ENCODE peak calls at places on chromosome 1, in ten cellular contexts. One of them, this sample, is unnamed.

GRCh38 chr1:229585338-229585737 is 26.8 kb upstream of the ABCB10 start:
- DNase-seq in Calu3: no peak
- DNase-seq in breast epithelium: no peak
- DNase-seq in A549: no peak
- DNase-seq in mesothelial cell of epicardium: no peak
- DNase-seq in fibroblast of pulmonary artery: peak
- DNase-seq in astrocyte of the cerebellum: no peak
- DNase-seq in lung: no peak
- DNase-seq in heart left ventricle: no peak
- DNase-seq in stomach: no peak
- DNase-seq in this sample: no peak

GRCh38 chr1:7551442-7551841 is 219.7 kb upstream of the VAMP3 start:
- DNase-seq in Calu3: no peak
- DNase-seq in breast epithelium: no peak
- DNase-seq in A549: no peak
- DNase-seq in mesothelial cell of epicardium: no peak
- DNase-seq in fibroblast of pulmonary artery: no peak
- DNase-seq in astrocyte of the cerebellum: no peak
- DNase-seq in lung: no peak
- DNase-seq in heart left ventricle: peak
- DNase-seq in stomach: no peak
- DNase-seq in this sample: no peak

GRCh38 chr1:909861-910310 is 13.8 kb upstream of the SAMD11 start:
- DNase-seq in Calu3: no peak
- DNase-seq in breast epithelium: no peak
- DNase-seq in A549: no peak
- DNase-seq in mesothelial cell of epicardium: no peak
- DNase-seq in fibroblast of pulmonary artery: no peak
- DNase-seq in astrocyte of the cerebellum: no peak
- DNase-seq in lung: no peak
- DNase-seq in heart left ventricle: peak
- DNase-seq in stomach: no peak
- DNase-seq in this sample: peak

GRCh38 chr1:200306954-200307754 is 102.7 kb downstream of the ZNF281 start:
- DNase-seq in Calu3: peak
- DNase-seq in breast epithelium: no peak
- DNase-seq in A549: peak
- DNase-seq in mesothelial cell of epicardium: no peak
- DNase-seq in fibroblast of pulmonary artery: peak
- DNase-seq in astrocyte of the cerebellum: no peak
- DNase-seq in lung: no peak
- DNase-seq in heart left ventricle: no peak
- DNase-seq in stomach: no peak
- DNase-seq in this sample: no peak

GRCh38 chr1:21532992-21533534 is 23.8 kb downstream of the ALPL start:
- DNase-seq in Calu3: no peak
- DNase-seq in breast epithelium: no peak
- DNase-seq in A549: no peak
- DNase-seq in mesothelial cell of epicardium: no peak
- DNase-seq in fibroblast of pulmonary artery: no peak
- DNase-seq in astrocyte of the cerebellum: no peak
- DNase-seq in lung: no peak
- DNase-seq in heart left ventricle: no peak
- DNase-seq in stomach: no peak
- DNase-seq in this sample: no peak

GRCh38 chr1:150066838-150067183 is 765 bp upstream of the VPS45 start:
- DNase-seq in Calu3: peak
- DNase-seq in breast epithelium: peak
- DNase-seq in A549: peak
- DNase-seq in mesothelial cell of epicardium: peak
- DNase-seq in fibroblast of pulmonary artery: no peak
- DNase-seq in astrocyte of the cerebellum: no peak
- DNase-seq in lung: peak
- DNase-seq in heart left ventricle: peak
- DNase-seq in stomach: peak
- DNase-seq in this sample: no peak

GRCh38 chr1:239810071-239810481 is 281.6 kb upstream of the FMN2 start:
- DNase-seq in Calu3: no peak
- DNase-seq in breast epithelium: peak
- DNase-seq in A549: no peak
- DNase-seq in mesothelial cell of epicardium: no peak
- DNase-seq in fibroblast of pulmonary artery: no peak
- DNase-seq in astrocyte of the cerebellum: peak
- DNase-seq in lung: no peak
- DNase-seq in heart left ventricle: no peak
- DNase-seq in stomach: no peak
- DNase-seq in this sample: no peak

GRCh38 chr1:61254629-61255323 is 172.4 kb downstream of the NFIA start:
- DNase-seq in Calu3: no peak
- DNase-seq in breast epithelium: no peak
- DNase-seq in A549: no peak
- DNase-seq in mesothelial cell of epicardium: no peak
- DNase-seq in fibroblast of pulmonary artery: peak
- DNase-seq in astrocyte of the cerebellum: peak
- DNase-seq in lung: no peak
- DNase-seq in heart left ventricle: no peak
- DNase-seq in stomach: no peak
- DNase-seq in this sample: peak

GRCh38 chr1:227917081-227917950 is 30.4 kb downstream of the WNT9A start:
- DNase-seq in Calu3: no peak
- DNase-seq in breast epithelium: no peak
- DNase-seq in A549: no peak
- DNase-seq in mesothelial cell of epicardium: no peak
- DNase-seq in fibroblast of pulmonary artery: no peak
- DNase-seq in astrocyte of the cerebellum: no peak
- DNase-seq in lung: no peak
- DNase-seq in heart left ventricle: peak
- DNase-seq in stomach: no peak
- DNase-seq in this sample: no peak

GRCh38 chr1:106727171-106727570 is 329.3 kb upstream of the PRMT6 start:
- DNase-seq in Calu3: no peak
- DNase-seq in breast epithelium: no peak
- DNase-seq in A549: no peak
- DNase-seq in mesothelial cell of epicardium: no peak
- DNase-seq in fibroblast of pulmonary artery: no peak
- DNase-seq in astrocyte of the cerebellum: no peak
- DNase-seq in lung: no peak
- DNase-seq in heart left ventricle: no peak
- DNase-seq in stomach: no peak
- DNase-seq in this sample: no peak

GRCh38 chr1:186155594-186155993 is 219.5 kb downstream of the TPR start:
- DNase-seq in Calu3: peak
- DNase-seq in breast epithelium: no peak
- DNase-seq in A549: peak
- DNase-seq in mesothelial cell of epicardium: no peak
- DNase-seq in fibroblast of pulmonary artery: peak
- DNase-seq in astrocyte of the cerebellum: peak
- DNase-seq in lung: no peak
- DNase-seq in heart left ventricle: no peak
- DNase-seq in stomach: no peak
- DNase-seq in this sample: no peak

GRCh38 chr1:89260575-89261275 is 11.9 kb downstream of the GBP5 start:
- DNase-seq in Calu3: no peak
- DNase-seq in breast epithelium: no peak
- DNase-seq in A549: no peak
- DNase-seq in mesothelial cell of epicardium: no peak
- DNase-seq in fibroblast of pulmonary artery: peak
- DNase-seq in astrocyte of the cerebellum: no peak
- DNase-seq in lung: no peak
- DNase-seq in heart left ventricle: no peak
- DNase-seq in stomach: no peak
- DNase-seq in this sample: no peak

GRCh38 chr1:8815582-8816285 is 1.7 kb downstream of the RERE start:
- DNase-seq in Calu3: no peak
- DNase-seq in breast epithelium: no peak
- DNase-seq in A549: no peak
- DNase-seq in mesothelial cell of epicardium: no peak
- DNase-seq in fibroblast of pulmonary artery: peak
- DNase-seq in astrocyte of the cerebellum: no peak
- DNase-seq in lung: no peak
- DNase-seq in heart left ventricle: no peak
- DNase-seq in stomach: peak
- DNase-seq in this sample: no peak

GRCh38 chr1:245979589-245979988 is 527.5 kb downstream of the SMYD3 start:
- DNase-seq in Calu3: no peak
- DNase-seq in breast epithelium: no peak
- DNase-seq in A549: no peak
- DNase-seq in mesothelial cell of epicardium: no peak
- DNase-seq in fibroblast of pulmonary artery: no peak
- DNase-seq in astrocyte of the cerebellum: no peak
- DNase-seq in lung: no peak
- DNase-seq in heart left ventricle: no peak
- DNase-seq in stomach: no peak
- DNase-seq in this sample: no peak

GRCh38 chr1:220316291-220316690 is 44.0 kb upstream of the RAB3GAP2 start:
- DNase-seq in Calu3: no peak
- DNase-seq in breast epithelium: no peak
- DNase-seq in A549: no peak
- DNase-seq in mesothelial cell of epicardium: no peak
- DNase-seq in fibroblast of pulmonary artery: no peak
- DNase-seq in astrocyte of the cerebellum: no peak
- DNase-seq in lung: no peak
- DNase-seq in heart left ventricle: no peak
- DNase-seq in stomach: no peak
- DNase-seq in this sample: no peak

GRCh38 chr1:240956020-240956419 is 344.1 kb upstream of the GREM2 start:
- DNase-seq in Calu3: no peak
- DNase-seq in breast epithelium: no peak
- DNase-seq in A549: no peak
- DNase-seq in mesothelial cell of epicardium: no peak
- DNase-seq in fibroblast of pulmonary artery: no peak
- DNase-seq in astrocyte of the cerebellum: no peak
- DNase-seq in lung: no peak
- DNase-seq in heart left ventricle: no peak
- DNase-seq in stomach: no peak
- DNase-seq in this sample: no peak
- TF ChIP-seq CTCF in Calu3: no peak
- TF ChIP-seq CTCF in breast epithelium: no peak
- TF ChIP-seq CTCF in A549: no peak
- TF ChIP-seq CTCF in mesothelial cell of epicardium: no peak
- TF ChIP-seq CTCF in fibroblast of pulmonary artery: no peak
- TF ChIP-seq CTCF in astrocyte of the cerebellum: no peak
- TF ChIP-seq CTCF in lung: no peak
- TF ChIP-seq CTCF in heart left ventricle: no peak
- TF ChIP-seq CTCF in stomach: no peak
- TF ChIP-seq CTCF in this sample: no peak

DNA sequence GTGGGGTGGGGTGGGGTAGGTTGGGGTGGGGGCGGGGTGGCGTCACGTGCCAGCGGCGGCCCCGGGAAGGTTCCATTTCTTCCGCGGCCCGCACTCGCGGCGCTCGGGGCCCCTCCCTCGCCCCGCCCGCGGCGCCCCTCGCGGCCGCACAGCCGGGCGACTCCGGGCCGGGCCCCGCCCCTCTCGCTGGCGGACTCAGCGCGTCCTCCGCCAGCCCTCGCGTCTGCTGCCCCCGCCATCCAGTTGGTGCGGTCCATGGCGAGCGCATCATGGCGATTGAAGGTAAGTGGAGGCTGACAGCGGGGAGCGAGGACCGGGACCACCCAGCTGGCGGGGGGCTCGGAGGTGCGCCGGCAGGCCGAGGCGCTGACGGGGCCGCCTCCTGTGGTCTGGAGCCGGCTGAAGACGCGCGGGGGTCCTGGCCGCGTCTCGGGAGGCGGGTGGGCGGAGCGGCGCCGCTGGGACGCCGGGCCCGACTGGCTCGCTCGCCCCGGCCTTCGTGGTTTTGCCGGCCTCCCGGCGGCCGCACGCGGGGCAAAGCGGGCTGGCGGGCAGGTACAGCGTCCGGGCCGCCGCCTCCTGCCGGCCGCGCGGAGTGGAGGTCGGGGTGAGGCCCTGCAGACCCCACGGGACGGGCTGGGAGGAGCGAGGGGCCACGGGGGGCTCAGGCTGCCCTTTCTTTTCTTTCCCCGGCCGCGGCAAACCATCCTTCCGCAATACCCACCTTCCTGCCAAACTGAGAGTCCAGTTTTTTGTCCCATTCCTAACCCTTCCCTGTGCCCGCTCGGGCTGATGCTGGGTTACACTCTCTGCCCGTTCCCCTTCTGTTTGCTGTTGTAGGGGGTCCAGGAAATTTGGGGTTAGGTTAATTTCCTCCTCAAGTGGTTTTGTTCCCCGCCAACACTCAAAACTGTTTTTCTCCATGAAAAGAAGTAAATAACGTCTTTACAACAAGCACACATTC is at the start of gene SYT14:
- DNase-seq in Calu3: peak
- DNase-seq in breast epithelium: no peak
- DNase-seq in A549: peak
- DNase-seq in mesothelial cell of epicardium: peak
- DNase-seq in fibroblast of pulmonary artery: peak
- DNase-seq in astrocyte of the cerebellum: no peak
- DNase-seq in lung: no peak
- DNase-seq in heart left ventricle: peak
- DNase-seq in stomach: no peak
- DNase-seq in this sample: no peak
- TF ChIP-seq CTCF in Calu3: no peak
- TF ChIP-seq CTCF in breast epithelium: no peak
- TF ChIP-seq CTCF in A549: no peak
- TF ChIP-seq CTCF in mesothelial cell of epicardium: no peak
- TF ChIP-seq CTCF in fibroblast of pulmonary artery: no peak
- TF ChIP-seq CTCF in astrocyte of the cerebellum: peak
- TF ChIP-seq CTCF in lung: no peak
- TF ChIP-seq CTCF in heart left ventricle: no peak
- TF ChIP-seq CTCF in stomach: no peak
- TF ChIP-seq CTCF in this sample: no peak

GRCh38 chr1:74498901-74499300 is 13.5 kb downstream of the LRRC53 start:
- DNase-seq in Calu3: no peak
- DNase-seq in breast epithelium: no peak
- DNase-seq in A549: no peak
- DNase-seq in mesothelial cell of epicardium: no peak
- DNase-seq in fibroblast of pulmonary artery: no peak
- DNase-seq in astrocyte of the cerebellum: no peak
- DNase-seq in lung: no peak
- DNase-seq in heart left ventricle: no peak
- DNase-seq in stomach: no peak
- DNase-seq in this sample: no peak

GRCh38 chr1:74502432-74502831 is 10.0 kb downstream of the LRRC53 start:
- DNase-seq in Calu3: no peak
- DNase-seq in breast epithelium: no peak
- DNase-seq in A549: no peak
- DNase-seq in mesothelial cell of epicardium: no peak
- DNase-seq in fibroblast of pulmonary artery: peak
- DNase-seq in astrocyte of the cerebellum: peak
- DNase-seq in lung: no peak
- DNase-seq in heart left ventricle: no peak
- DNase-seq in stomach: no peak
- DNase-seq in this sample: no peak

GRCh38 chr1:74496699-74497098 is 15.7 kb downstream of the LRRC53 start:
- DNase-seq in Calu3: no peak
- DNase-seq in breast epithelium: no peak
- DNase-seq in A549: no peak
- DNase-seq in mesothelial cell of epicardium: no peak
- DNase-seq in fibroblast of pulmonary artery: no peak
- DNase-seq in astrocyte of the cerebellum: no peak
- DNase-seq in lung: no peak
- DNase-seq in heart left ventricle: no peak
- DNase-seq in stomach: no peak
- DNase-seq in this sample: no peak
- TF ChIP-seq CTCF in Calu3: no peak
- TF ChIP-seq CTCF in breast epithelium: no peak
- TF ChIP-seq CTCF in A549: no peak
- TF ChIP-seq CTCF in mesothelial cell of epicardium: no peak
- TF ChIP-seq CTCF in fibroblast of pulmonary artery: no peak
- TF ChIP-seq CTCF in astrocyte of the cerebellum: no peak
- TF ChIP-seq CTCF in lung: no peak
- TF ChIP-seq CTCF in heart left ventricle: no peak
- TF ChIP-seq CTCF in stomach: no peak
- TF ChIP-seq CTCF in this sample: no peak

GRCh38 chr1:212457740-212458338 is 25.1 kb downstream of the NENF start:
- DNase-seq in Calu3: peak
- DNase-seq in breast epithelium: no peak
- DNase-seq in A549: peak
- DNase-seq in mesothelial cell of epicardium: no peak
- DNase-seq in fibroblast of pulmonary artery: peak
- DNase-seq in astrocyte of the cerebellum: no peak
- DNase-seq in lung: peak
- DNase-seq in heart left ventricle: no peak
- DNase-seq in stomach: peak
- DNase-seq in this sample: no peak
- TF ChIP-seq CTCF in Calu3: peak
- TF ChIP-seq CTCF in breast epithelium: no peak
- TF ChIP-seq CTCF in A549: peak
- TF ChIP-seq CTCF in mesothelial cell of epicardium: peak
- TF ChIP-seq CTCF in fibroblast of pulmonary artery: peak
- TF ChIP-seq CTCF in astrocyte of the cerebellum: peak
- TF ChIP-seq CTCF in lung: no peak
- TF ChIP-seq CTCF in heart left ventricle: peak
- TF ChIP-seq CTCF in stomach: no peak
- TF ChIP-seq CTCF in this sample: no peak